ENCODE peak calls at places on chromosomes 7 and 10, in six cellular contexts. B is NCI-H1105 treated with DMSO at 0.1 percent for 48 hours, H is NCI-H1436, U is GM23248, T is left ventricle myocardium superior, F is erythroblast. I is an unnamed sample.

GRCh38 chr10:96511044-96511945 is 2.4 kb downstream of the TLL2 start:
- DNase-seq in B (peak), H (peak), U (peak), T (no peak), F (peak), I (peak)

GRCh38 chr7:70810558-70811139 is 321.3 kb upstream of the GALNT17 start:
- DNase-seq in B (no peak), H (no peak), U (no peak), T (no peak), F (no peak), I (no peak)

GRCh38 chr7:117302396-117302795 is 20.5 kb downstream of the WNT2 start:
- DNase-seq in B (no peak), H (no peak), U (peak), T (no peak), F (no peak), I (no peak)

GRCh38 chr7:76997381-76998262 is 34.5 kb downstream of the SPDYE17 start:
- DNase-seq in B (no peak), H (no peak), U (no peak), T (no peak), F (no peak), I (no peak)

GRCh38 chr7:44184221-44184873 is 4.9 kb downstream of the GCK start:
- DNase-seq in B (no peak), H (no peak), U (peak), T (no peak), F (no peak), I (peak)

GRCh38 chr7:142560166-142560565 is 189.1 kb upstream of the PRSS1 start:
- DNase-seq in B (no peak), H (no peak), U (peak), T (no peak), F (no peak), I (no peak)

GRCh38 chr7:158819571-158820203 is 9.6 kb downstream of the ESYT2 start:
- DNase-seq in B (no peak), H (no peak), U (peak), T (no peak), F (peak), I (no peak)

GRCh38 chr7:112069879-112070321 is 136.3 kb downstream of the DOCK4 start:
- DNase-seq in B (no peak), H (no peak), U (peak), T (no peak), F (no peak), I (no peak)

GRCh38 chr10:14571866-14572507 is 202.7 kb downstream of the FAM107B start:
- DNase-seq in B (no peak), H (no peak), U (peak), T (no peak), F (no peak), I (no peak)

GRCh38 chr7:1848013-1848640 is 178.1 kb downstream of the ELFN1 start:
- DNase-seq in B (no peak), H (no peak), U (no peak), T (peak), F (no peak), I (no peak)

GRCh38 chr7:134458341-134458805 is 527 bp downstream of the AKR1B1 start:
- DNase-seq in B (peak), H (peak), U (peak), T (peak), F (peak), I (peak)

GRCh38 chr7:135745702-135746312 is 2.8 kb downstream of the FAM180A start:
- DNase-seq in B (no peak), H (no peak), U (peak), T (no peak), F (no peak), I (no peak)

GRCh38 chr7:132191418-132191817 is 384.9 kb downstream of the PLXNA4 start:
- DNase-seq in B (no peak), H (no peak), U (no peak), T (no peak), F (no peak), I (no peak)

GRCh38 chr10:125118701-125119100 is 41.7 kb downstream of the CTBP2 start:
- DNase-seq in B (no peak), H (no peak), U (no peak), T (no peak), F (no peak), I (no peak)

GRCh38 chr7:767941-768729 is 41.1 kb upstream of the PRKAR1B start:
- DNase-seq in B (peak), H (peak), U (peak), T (peak), F (no peak), I (peak)

GRCh38 chr10:43160067-43160918 is 22.0 kb downstream of the CSGALNACT2 start:
- DNase-seq in B (no peak), H (no peak), U (peak), T (no peak), F (no peak), I (no peak)